ENCODE peak calls at places on chromosomes 12 and 14, in ten cellular contexts. R is GM04503; O is IMR-90; L is activated CD4-positive, alpha-beta T cell treated with anti-CD3 and anti-CD28 coated beads, Interleukin-2, amount 10 ng/mL, durations not matched to agents 7 days and 5 days; I is SK-N-SH; B is NCI-H1092 treated with DMSO at 0.1 percent for 48 hours; Y is AG10803; E is AG04450; A is HS-27A; P is NCI-H187. F is an unnamed sample.

GRCh38 chr12:71938728-71939385 is at the start of gene TPH2:
- DNase-seq in R (no peak), O (peak), L (peak), I (peak), B (no peak), Y (peak), E (no peak), A (peak), P (no peak), F (peak)

GRCh38 chr12:72264548-72265175 is 7.5 kb upstream of the TRHDE start:
- DNase-seq in R (no peak), O (peak), L (no peak), I (peak), B (no peak), Y (no peak), E (no peak), A (no peak), P (no peak), F (peak)

GRCh38 chr12:89051065-89051677 is 301.1 kb downstream of the DUSP6 start:
- DNase-seq in R (no peak), O (peak), L (peak), I (peak), B (peak), Y (peak), E (peak), A (peak), P (peak), F (peak)

GRCh38 chr12:42213023-42213422 is 25.0 kb downstream of the YAF2 start:
- DNase-seq in R (no peak), O (peak), L (no peak), I (peak), B (peak), Y (no peak), E (no peak), A (no peak), P (peak), F (no peak)

GRCh38 chr14:105065280-105066228 is at the start of gene GPR132:
- DNase-seq in R (no peak), O (no peak), L (peak), I (no peak), B (no peak), Y (no peak), E (no peak), A (no peak), P (no peak), F (no peak)

GRCh38 chr14:101017209-101017608 is 113.7 kb upstream of the RTL1 start:
- DNase-seq in R (no peak), O (peak), L (no peak), I (no peak), B (no peak), Y (peak), E (no peak), A (no peak), P (no peak), F (peak)

GRCh38 chr12:49979061-49979586 is 6.4 kb downstream of the AQP6 start:
- DNase-seq in R (no peak), O (no peak), L (no peak), I (peak), B (no peak), Y (no peak), E (no peak), A (no peak), P (no peak), F (no peak)

GRCh38 chr12:91009319-91009950 is 4.7 kb upstream of the EPYC start:
- DNase-seq in R (no peak), O (peak), L (no peak), I (no peak), B (peak), Y (no peak), E (no peak), A (no peak), P (no peak), F (no peak)

GRCh38 chr14:83433618-83434017 is 1900.0 kb upstream of the SEL1L start:
- DNase-seq in R (no peak), O (peak), L (no peak), I (no peak), B (no peak), Y (no peak), E (no peak), A (no peak), P (no peak), F (no peak)

F was measured in GM23248.